ENCODE peak calls at places on chromosomes 4 and X, in six cellular contexts. One of them, this sample, is unnamed.

GRCh38 chr4:3809028-3809427 is 42.8 kb downstream of the ADRA2C start:
- DNase-seq in heart left ventricle: no peak
- DNase-seq in tibial nerve: no peak
- DNase-seq in suprapubic skin: no peak
- DNase-seq in foreskin fibroblast: no peak
- DNase-seq in CD8-positive, alpha-beta T cell: no peak
- DNase-seq in this sample: no peak

GRCh38 chr4:94274912-94275311 is 67.2 kb downstream of the SMARCAD1 start:
- DNase-seq in heart left ventricle: no peak
- DNase-seq in tibial nerve: no peak
- DNase-seq in suprapubic skin: no peak
- DNase-seq in foreskin fibroblast: no peak
- DNase-seq in CD8-positive, alpha-beta T cell: no peak
- DNase-seq in this sample: peak; percentile 25

GRCh38 chr4:7781361-7781760 is 158.3 kb downstream of the AFAP1 start:
- DNase-seq in heart left ventricle: no peak
- DNase-seq in tibial nerve: no peak
- DNase-seq in suprapubic skin: no peak
- DNase-seq in foreskin fibroblast: peak; percentile 85
- DNase-seq in CD8-positive, alpha-beta T cell: no peak
- DNase-seq in this sample: no peak

GRCh38 chr4:24752140-24752539 is 43.2 kb upstream of the SOD3 start:
- DNase-seq in heart left ventricle: no peak
- DNase-seq in tibial nerve: no peak
- DNase-seq in suprapubic skin: no peak
- DNase-seq in foreskin fibroblast: no peak
- DNase-seq in CD8-positive, alpha-beta T cell: no peak
- DNase-seq in this sample: no peak

GRCh38 chrX:111671668-111672067 is 9.3 kb upstream of the ALG13 start:
- DNase-seq in heart left ventricle: no peak
- DNase-seq in tibial nerve: no peak
- DNase-seq in suprapubic skin: no peak
- DNase-seq in foreskin fibroblast: no peak
- DNase-seq in CD8-positive, alpha-beta T cell: no peak
- DNase-seq in this sample: no peak

GRCh38 chr4:73131281-73131680 is 61.8 kb upstream of the COX18 start:
- DNase-seq in heart left ventricle: no peak
- DNase-seq in tibial nerve: no peak
- DNase-seq in suprapubic skin: no peak
- DNase-seq in foreskin fibroblast: no peak
- DNase-seq in CD8-positive, alpha-beta T cell: no peak
- DNase-seq in this sample: no peak

GRCh38 chrX:115898382-115899001 is 272.1 kb upstream of the AGTR2 start:
- DNase-seq in heart left ventricle: peak; percentile 62
- DNase-seq in tibial nerve: no peak
- DNase-seq in suprapubic skin: no peak
- DNase-seq in foreskin fibroblast: no peak
- DNase-seq in CD8-positive, alpha-beta T cell: no peak
- DNase-seq in this sample: peak; percentile 72

GRCh38 chrX:275967-276587 is 5.1 kb upstream of the PLCXD1 start:
- DNase-seq in heart left ventricle: peak; percentile 81
- DNase-seq in tibial nerve: peak; percentile 59
- DNase-seq in suprapubic skin: peak; percentile 91
- DNase-seq in foreskin fibroblast: peak; percentile 55
- DNase-seq in CD8-positive, alpha-beta T cell: peak; percentile 37
- DNase-seq in this sample: peak; percentile 34

GRCh38 chrX:2385224-2385623 is 115.6 kb downstream of the DHRSX start:
- DNase-seq in heart left ventricle: no peak
- DNase-seq in tibial nerve: no peak
- DNase-seq in suprapubic skin: no peak
- DNase-seq in foreskin fibroblast: peak; percentile 68
- DNase-seq in CD8-positive, alpha-beta T cell: no peak
- DNase-seq in this sample: peak; percentile 78

GRCh38 chr4:156948738-156949137 is 22.9 kb downstream of the PDGFC start:
- DNase-seq in heart left ventricle: no peak
- DNase-seq in tibial nerve: no peak
- DNase-seq in suprapubic skin: no peak
- DNase-seq in foreskin fibroblast: no peak
- DNase-seq in CD8-positive, alpha-beta T cell: no peak
- DNase-seq in this sample: no peak

GRCh38 chr4:112726041-112726440 is 89.1 kb downstream of the LARP7 start:
- DNase-seq in heart left ventricle: no peak
- DNase-seq in tibial nerve: no peak
- DNase-seq in suprapubic skin: no peak
- DNase-seq in foreskin fibroblast: no peak
- DNase-seq in CD8-positive, alpha-beta T cell: no peak
- DNase-seq in this sample: no peak

GRCh38 chr4:105594094-105595010 is 41.9 kb downstream of the ARHGEF38 start:
- DNase-seq in heart left ventricle: no peak
- DNase-seq in tibial nerve: no peak
- DNase-seq in suprapubic skin: no peak
- DNase-seq in foreskin fibroblast: no peak
- DNase-seq in CD8-positive, alpha-beta T cell: no peak
- DNase-seq in this sample: no peak

GRCh38 chr4:128332086-128332485 is 44.5 kb upstream of the PGRMC2 start:
- DNase-seq in heart left ventricle: no peak
- DNase-seq in tibial nerve: no peak
- DNase-seq in suprapubic skin: no peak
- DNase-seq in foreskin fibroblast: no peak
- DNase-seq in CD8-positive, alpha-beta T cell: no peak
- DNase-seq in this sample: peak; percentile 48

GRCh38 chr4:163558539-163559044 is 64.1 kb downstream of the TMA16 start:
- DNase-seq in heart left ventricle: peak; percentile 26
- DNase-seq in tibial nerve: no peak
- DNase-seq in suprapubic skin: no peak
- DNase-seq in foreskin fibroblast: no peak
- DNase-seq in CD8-positive, alpha-beta T cell: no peak
- DNase-seq in this sample: no peak

GRCh38 chrX:21661316-21661715 is 3.2 kb upstream of the KLHL34 start:
- DNase-seq in heart left ventricle: no peak
- DNase-seq in tibial nerve: no peak
- DNase-seq in suprapubic skin: no peak
- DNase-seq in foreskin fibroblast: no peak
- DNase-seq in CD8-positive, alpha-beta T cell: no peak
- DNase-seq in this sample: no peak

GRCh38 chr4:16079046-16079445 is 4.8 kb downstream of the PROM1 start:
- DNase-seq in heart left ventricle: no peak
- DNase-seq in tibial nerve: no peak
- DNase-seq in suprapubic skin: no peak
- DNase-seq in foreskin fibroblast: no peak
- DNase-seq in CD8-positive, alpha-beta T cell: no peak
- DNase-seq in this sample: no peak

GRCh38 chr4:53935780-53936179 is 128.6 kb downstream of the CHIC2 start:
- DNase-seq in heart left ventricle: no peak
- DNase-seq in tibial nerve: no peak
- DNase-seq in suprapubic skin: no peak
- DNase-seq in foreskin fibroblast: peak; percentile 54
- DNase-seq in CD8-positive, alpha-beta T cell: no peak
- DNase-seq in this sample: peak; percentile 90

GRCh38 chr4:40484346-40484745 is 145.3 kb downstream of the RBM47 start:
- DNase-seq in heart left ventricle: no peak
- DNase-seq in tibial nerve: no peak
- DNase-seq in suprapubic skin: no peak
- DNase-seq in foreskin fibroblast: no peak
- DNase-seq in CD8-positive, alpha-beta T cell: no peak
- DNase-seq in this sample: no peak

GRCh38 chr4:158172558-158173258 is at the start of gene GASK1B:
- DNase-seq in heart left ventricle: peak; percentile 39
- DNase-seq in tibial nerve: peak; percentile 23
- DNase-seq in suprapubic skin: no peak
- DNase-seq in foreskin fibroblast: peak; percentile 52
- DNase-seq in CD8-positive, alpha-beta T cell: no peak
- DNase-seq in this sample: peak; percentile 87

GRCh38 chr4:179095585-179096228 is 1653.5 kb upstream of the AGA start:
- DNase-seq in heart left ventricle: no peak
- DNase-seq in tibial nerve: no peak
- DNase-seq in suprapubic skin: no peak
- DNase-seq in foreskin fibroblast: no peak
- DNase-seq in CD8-positive, alpha-beta T cell: no peak
- DNase-seq in this sample: no peak

GRCh38 chrX:11351375-11352295 is 58.4 kb downstream of the AMELX start:
- DNase-seq in heart left ventricle: peak; percentile 61
- DNase-seq in tibial nerve: peak; percentile 14
- DNase-seq in suprapubic skin: peak; percentile 55
- DNase-seq in foreskin fibroblast: peak; percentile 64
- DNase-seq in CD8-positive, alpha-beta T cell: no peak
- DNase-seq in this sample: peak; percentile 72

GRCh38 chr4:11622961-11623725 is 194.4 kb upstream of the HS3ST1 start:
- DNase-seq in heart left ventricle: no peak
- DNase-seq in tibial nerve: no peak
- DNase-seq in suprapubic skin: no peak
- DNase-seq in foreskin fibroblast: no peak
- DNase-seq in CD8-positive, alpha-beta T cell: no peak
- DNase-seq in this sample: no peak

GRCh38 chr4:98514930-98515809 is 143.2 kb downstream of the TSPAN5 start:
- DNase-seq in heart left ventricle: no peak
- DNase-seq in tibial nerve: no peak
- DNase-seq in suprapubic skin: no peak
- DNase-seq in foreskin fibroblast: no peak
- DNase-seq in CD8-positive, alpha-beta T cell: no peak
- DNase-seq in this sample: no peak

GRCh38 chr4:151771664-151772063 is 10.9 kb upstream of the GATB start:
- DNase-seq in heart left ventricle: no peak
- DNase-seq in tibial nerve: no peak
- DNase-seq in suprapubic skin: no peak
- DNase-seq in foreskin fibroblast: peak; percentile 2
- DNase-seq in CD8-positive, alpha-beta T cell: no peak
- DNase-seq in this sample: peak; percentile 23

GRCh38 chr4:141797966-141798365 is 161.6 kb downstream of the IL15 start:
- DNase-seq in heart left ventricle: no peak
- DNase-seq in tibial nerve: no peak
- DNase-seq in suprapubic skin: no peak
- DNase-seq in foreskin fibroblast: no peak
- DNase-seq in CD8-positive, alpha-beta T cell: no peak
- DNase-seq in this sample: peak; percentile 35

GRCh38 chr4:16754104-16754503 is 144.3 kb downstream of the LDB2 start:
- DNase-seq in heart left ventricle: no peak
- DNase-seq in tibial nerve: no peak
- DNase-seq in suprapubic skin: no peak
- DNase-seq in foreskin fibroblast: no peak
- DNase-seq in CD8-positive, alpha-beta T cell: no peak
- DNase-seq in this sample: no peak

GRCh38 chr4:76250962-76251361 is 559 bp upstream of the FAM47E start:
- DNase-seq in heart left ventricle: no peak
- DNase-seq in tibial nerve: no peak
- DNase-seq in suprapubic skin: no peak
- DNase-seq in foreskin fibroblast: no peak
- DNase-seq in CD8-positive, alpha-beta T cell: no peak
- DNase-seq in this sample: no peak

GRCh38 chr4:78602334-78602733 is 50.8 kb downstream of the ANXA3 start:
- DNase-seq in heart left ventricle: no peak
- DNase-seq in tibial nerve: no peak
- DNase-seq in suprapubic skin: no peak
- DNase-seq in foreskin fibroblast: no peak
- DNase-seq in CD8-positive, alpha-beta T cell: no peak
- DNase-seq in this sample: no peak

GRCh38 chr4:130896920-130897319 is 1801.0 kb downstream of the C4orf33 start:
- DNase-seq in heart left ventricle: no peak
- DNase-seq in tibial nerve: no peak
- DNase-seq in suprapubic skin: no peak
- DNase-seq in foreskin fibroblast: no peak
- DNase-seq in CD8-positive, alpha-beta T cell: no peak
- DNase-seq in this sample: no peak

GRCh38 chr4:186900232-186900900 is 176.7 kb upstream of the FAT1 start:
- DNase-seq in heart left ventricle: no peak
- DNase-seq in tibial nerve: no peak
- DNase-seq in suprapubic skin: no peak
- DNase-seq in foreskin fibroblast: peak; percentile 48
- DNase-seq in CD8-positive, alpha-beta T cell: no peak
- DNase-seq in this sample: peak; percentile 55

DNA sequence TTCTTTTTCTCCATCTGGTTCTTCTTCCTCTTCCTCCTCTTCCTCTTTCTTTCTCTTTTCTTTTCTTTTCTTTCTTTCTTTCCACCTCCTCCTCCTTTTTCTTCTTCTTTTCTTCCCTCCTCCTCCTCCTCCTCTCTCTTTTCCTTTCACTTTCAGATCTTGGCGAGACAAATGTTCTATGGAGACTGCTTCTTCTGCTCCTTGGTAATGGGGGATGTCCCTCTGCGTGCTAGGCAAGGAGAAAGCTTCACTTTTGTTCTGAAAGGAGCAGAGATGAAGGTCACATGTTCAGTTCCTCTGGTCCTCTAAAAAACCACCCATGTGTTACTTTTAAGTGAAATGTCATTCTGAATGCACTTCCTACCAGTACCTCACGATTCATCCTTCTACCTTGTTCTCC is 33.2 kb downstream of the NBDY start:
- DNase-seq in heart left ventricle: no peak
- DNase-seq in tibial nerve: no peak
- DNase-seq in suprapubic skin: no peak
- DNase-seq in foreskin fibroblast: no peak
- DNase-seq in CD8-positive, alpha-beta T cell: no peak
- DNase-seq in this sample: no peak
- H3K4me3 ChIP-seq in heart left ventricle: no peak overlapping the region
- H3K4me3 ChIP-seq in tibial nerve: no peak overlapping the region
- H3K4me3 ChIP-seq in suprapubic skin: no peak overlapping the region
- H3K4me3 ChIP-seq in foreskin fibroblast: no peak overlapping the region
- H3K4me3 ChIP-seq in CD8-positive, alpha-beta T cell: no peak overlapping the region
- H3K4me3 ChIP-seq in this sample: no peak overlapping the region

GRCh38 chr4:173231916-173232315 is 63.3 kb downstream of the GALNT7 start:
- DNase-seq in heart left ventricle: no peak
- DNase-seq in tibial nerve: no peak
- DNase-seq in suprapubic skin: no peak
- DNase-seq in foreskin fibroblast: no peak
- DNase-seq in CD8-positive, alpha-beta T cell: no peak
- DNase-seq in this sample: peak; percentile 49
- TF ChIP-seq CTCF in heart left ventricle: no peak
- TF ChIP-seq CTCF in tibial nerve: no peak
- TF ChIP-seq CTCF in suprapubic skin: no peak
- TF ChIP-seq CTCF in foreskin fibroblast: no peak
- TF ChIP-seq CTCF in CD8-positive, alpha-beta T cell: no peak
- TF ChIP-seq CTCF in this sample: peak; percentile 45

DNA sequence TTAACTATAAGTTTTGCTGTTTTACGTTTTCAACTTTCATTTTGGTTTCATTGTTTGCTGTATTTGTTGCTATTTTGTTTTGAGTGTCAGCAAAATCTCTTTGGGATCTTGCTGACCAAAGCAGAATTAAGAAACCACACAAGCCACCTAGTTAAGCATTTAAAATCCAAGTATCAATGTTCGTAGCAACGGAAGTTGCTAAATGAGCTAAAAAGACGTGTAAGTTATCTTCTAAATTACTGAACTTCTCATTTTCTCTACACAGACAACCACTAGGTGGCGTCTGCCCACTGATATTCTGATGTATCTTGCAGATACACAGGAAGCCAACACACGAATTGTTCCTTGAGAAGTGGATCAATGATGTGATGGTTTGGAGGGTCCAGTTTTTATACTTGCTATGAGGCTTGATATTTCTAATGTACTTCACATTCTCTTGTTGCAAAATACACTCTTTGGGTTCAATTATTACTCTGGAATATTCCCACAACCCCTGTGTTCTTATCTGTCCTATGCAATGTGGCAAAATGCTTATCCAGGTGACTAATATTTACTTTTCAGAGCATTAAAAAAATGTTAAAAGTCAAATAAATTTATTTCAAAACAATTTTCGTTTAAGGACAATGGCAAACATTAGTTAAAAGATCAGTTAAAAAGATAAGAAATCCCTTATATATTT is 250.5 kb downstream of the TECRL start:
- DNase-seq in heart left ventricle: peak; percentile 35
- DNase-seq in tibial nerve: peak; percentile 33
- DNase-seq in suprapubic skin: no peak
- DNase-seq in foreskin fibroblast: no peak
- DNase-seq in CD8-positive, alpha-beta T cell: no peak
- DNase-seq in this sample: peak; percentile 37
- H3K4me3 ChIP-seq in heart left ventricle: peak overlapping the region; percentile 27
- H3K4me3 ChIP-seq in tibial nerve: peak overlapping the region; percentile 26
- H3K4me3 ChIP-seq in suprapubic skin: no peak overlapping the region
- H3K4me3 ChIP-seq in foreskin fibroblast: no peak overlapping the region
- H3K4me3 ChIP-seq in CD8-positive, alpha-beta T cell: no peak overlapping the region
- H3K4me3 ChIP-seq in this sample: no peak overlapping the region

GRCh38 chr4:180953572-180953971 is 1289.6 kb upstream of the TENM3 start:
- DNase-seq in heart left ventricle: no peak
- DNase-seq in tibial nerve: no peak
- DNase-seq in suprapubic skin: no peak
- DNase-seq in foreskin fibroblast: no peak
- DNase-seq in CD8-positive, alpha-beta T cell: no peak
- DNase-seq in this sample: peak; percentile 9
- TF ChIP-seq CTCF in heart left ventricle: no peak
- TF ChIP-seq CTCF in tibial nerve: no peak
- TF ChIP-seq CTCF in suprapubic skin: no peak
- TF ChIP-seq CTCF in foreskin fibroblast: peak; percentile 25
- TF ChIP-seq CTCF in CD8-positive, alpha-beta T cell: no peak
- TF ChIP-seq CTCF in this sample: peak; percentile 23

This sample was measured in fibroblast of the aortic adventitia.